ENCODE peak calls at places on chromosomes 2 and 18, in six cellular contexts. X is kidney epithelial cell, B is transverse colon, C is Peyer's patch, M is lower lobe of right lung, L is mucosa of descending colon. U is an unnamed sample.

GRCh38 chr2:191927319-191927867 is 80.5 kb upstream of the CAVIN2 start:
- DNase-seq in L (no peak), M (peak), X (peak), C (no peak), B (peak), U (peak)

GRCh38 chr2:38711558-38711957 is 39.6 kb downstream of the SRSF7 start:
- DNase-seq in L (no peak), X (no peak), M (no peak), B (no peak), C (no peak), U (no peak)

GRCh38 chr2:234500394-234501006 is 3.6 kb upstream of the ARL4C start:
- DNase-seq in C (peak), X (no peak), B (peak), M (peak), L (peak), U (peak)

GRCh38 chr2:150596071-150596470 is 108.6 kb upstream of the RND3 start:
- DNase-seq in C (no peak), B (no peak), X (no peak), L (no peak), M (no peak), U (peak)

GRCh38 chr2:236405357-236405756 is 141.2 kb upstream of the ASB18 start:
- DNase-seq in X (no peak), M (no peak), C (no peak), L (no peak), B (no peak), U (no peak)

GRCh38 chr2:134129900-134130537 is 123.9 kb upstream of the MGAT5 start:
- DNase-seq in M (no peak), L (no peak), B (no peak), C (no peak), X (no peak), U (no peak)

GRCh38 chr2:42252464-42252863 is 83.3 kb downstream of the EML4 start:
- DNase-seq in M (no peak), B (no peak), L (no peak), C (no peak), X (no peak), U (no peak)

GRCh38 chr2:120400546-120400945 is 54.6 kb downstream of the INHBB start:
- DNase-seq in L (no peak), M (no peak), B (no peak), C (no peak), X (no peak), U (no peak)

GRCh38 chr2:65442420-65443020 is 10.1 kb upstream of the SPRED2 start:
- DNase-seq in C (no peak), M (no peak), X (no peak), B (no peak), L (no peak), U (no peak)

GRCh38 chr2:202149155-202149762 is 76.2 kb downstream of the KIAA2012 start:
- DNase-seq in X (no peak), M (no peak), B (peak), L (no peak), C (no peak), U (no peak)

GRCh38 chr2:200483729-200484198 is 26.1 kb downstream of the KCTD18 start:
- DNase-seq in B (peak), L (peak), X (no peak), M (peak), C (no peak), U (peak)

GRCh38 chr18:75209952-75210261 is 690 bp upstream of the TSHZ1 start:
- DNase-seq in X (no peak), M (no peak), L (no peak), C (no peak), B (no peak), U (no peak)

GRCh38 chr18:13660510-13660909 is 65.8 kb downstream of the FAM210A start:
- DNase-seq in L (no peak), X (no peak), M (no peak), C (no peak), B (no peak), U (no peak)

GRCh38 chr18:64244571-64244970 is 95.7 kb upstream of the LINC00305 start:
- DNase-seq in M (no peak), C (no peak), B (no peak), X (no peak), L (no peak), U (no peak)

GRCh38 chr2:3168230-3168891 is 209.3 kb downstream of the EIPR1 start:
- DNase-seq in X (peak), B (peak), M (no peak), L (no peak), C (no peak), U (no peak)

GRCh38 chr2:191105082-191105481 is 45.7 kb downstream of the STAT4 start:
- DNase-seq in B (no peak), L (no peak), M (no peak), C (no peak), X (no peak), U (no peak)

GRCh38 chr2:234904785-234905184 is 47.0 kb upstream of the SH3BP4 start:
- DNase-seq in C (no peak), L (no peak), X (no peak), M (no peak), B (no peak), U (peak)

GRCh38 chr2:223972656-223973102 is 15.4 kb downstream of the MRPL44 start:
- DNase-seq in M (no peak), L (no peak), B (no peak), C (no peak), X (no peak), U (no peak)

GRCh38 chr2:227414846-227415245 is 27.1 kb upstream of the SCYGR1 start:
- DNase-seq in X (no peak), B (no peak), C (no peak), M (no peak), L (no peak), U (peak)

GRCh38 chr18:4358618-4359017 is 96.5 kb downstream of the DLGAP1 start:
- DNase-seq in M (no peak), L (no peak), C (no peak), B (no peak), X (no peak), U (no peak)

GRCh38 chr2:80490964-80491363 is 186.4 kb upstream of the LRRTM1 start:
- DNase-seq in M (no peak), X (no peak), C (no peak), B (no peak), L (no peak), U (no peak)

GRCh38 chr2:172507199-172507598 is 48.7 kb upstream of the PDK1 start:
- DNase-seq in L (no peak), B (no peak), X (no peak), C (no peak), M (no peak), U (no peak)
- H3K4me3 ChIP-seq in L (no peak), B (no peak), X (no peak), C (no peak), M (no peak), U (no peak)

GRCh38 chr2:47519604-47520301 is 116.8 kb downstream of the MSH2 start:
- DNase-seq in C (no peak), B (no peak), L (no peak), X (no peak), M (no peak), U (no peak)

GRCh38 chr2:47519147-47519537 is 116.2 kb downstream of the MSH2 start:
- DNase-seq in X (no peak), M (no peak), B (no peak), C (no peak), L (no peak), U (no peak)

GRCh38 chr2:47520825-47521665 is 118.1 kb downstream of the MSH2 start:
- DNase-seq in C (peak), B (peak), X (peak), L (peak), M (peak), U (no peak)

GRCh38 chr2:47521666-47522285 is 118.8 kb downstream of the MSH2 start:
- DNase-seq in M (no peak), L (peak), B (no peak), X (no peak), C (no peak), U (no peak)

GRCh38 chr2:47520302-47520630 is 117.3 kb downstream of the MSH2 start:
- DNase-seq in L (no peak), X (no peak), C (no peak), M (no peak), B (no peak), U (no peak)
- H3K4me3 ChIP-seq in L (no peak), X (no peak), C (no peak), M (peak), B (no peak), U (no peak)

DNA sequence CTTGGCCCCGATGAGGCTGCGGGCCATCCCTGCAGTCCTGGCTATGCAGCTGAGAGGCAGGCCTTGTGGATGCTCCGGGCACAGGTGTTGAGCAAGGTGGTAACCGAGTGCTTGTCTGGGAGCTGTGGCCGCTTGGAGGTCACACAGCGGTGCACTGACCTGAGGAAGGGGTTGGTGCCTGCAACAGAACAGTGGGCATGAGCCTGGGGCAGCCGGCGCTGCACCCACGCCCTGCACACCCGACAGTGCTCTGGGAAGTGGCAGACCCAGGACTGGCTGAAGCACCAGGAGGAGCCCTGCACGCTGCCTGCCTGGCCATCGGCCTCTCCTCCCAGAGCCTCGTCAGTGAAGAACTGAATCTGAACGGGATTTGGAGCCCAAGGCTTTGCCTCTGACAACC is 8.2 kb upstream of the POTEE start:
- DNase-seq in B (no peak), X (no peak), M (no peak), C (no peak), L (no peak), U (no peak)
- H3K4me3 ChIP-seq in B (no peak), X (no peak), M (no peak), C (no peak), L (no peak), U (no peak)

DNA sequence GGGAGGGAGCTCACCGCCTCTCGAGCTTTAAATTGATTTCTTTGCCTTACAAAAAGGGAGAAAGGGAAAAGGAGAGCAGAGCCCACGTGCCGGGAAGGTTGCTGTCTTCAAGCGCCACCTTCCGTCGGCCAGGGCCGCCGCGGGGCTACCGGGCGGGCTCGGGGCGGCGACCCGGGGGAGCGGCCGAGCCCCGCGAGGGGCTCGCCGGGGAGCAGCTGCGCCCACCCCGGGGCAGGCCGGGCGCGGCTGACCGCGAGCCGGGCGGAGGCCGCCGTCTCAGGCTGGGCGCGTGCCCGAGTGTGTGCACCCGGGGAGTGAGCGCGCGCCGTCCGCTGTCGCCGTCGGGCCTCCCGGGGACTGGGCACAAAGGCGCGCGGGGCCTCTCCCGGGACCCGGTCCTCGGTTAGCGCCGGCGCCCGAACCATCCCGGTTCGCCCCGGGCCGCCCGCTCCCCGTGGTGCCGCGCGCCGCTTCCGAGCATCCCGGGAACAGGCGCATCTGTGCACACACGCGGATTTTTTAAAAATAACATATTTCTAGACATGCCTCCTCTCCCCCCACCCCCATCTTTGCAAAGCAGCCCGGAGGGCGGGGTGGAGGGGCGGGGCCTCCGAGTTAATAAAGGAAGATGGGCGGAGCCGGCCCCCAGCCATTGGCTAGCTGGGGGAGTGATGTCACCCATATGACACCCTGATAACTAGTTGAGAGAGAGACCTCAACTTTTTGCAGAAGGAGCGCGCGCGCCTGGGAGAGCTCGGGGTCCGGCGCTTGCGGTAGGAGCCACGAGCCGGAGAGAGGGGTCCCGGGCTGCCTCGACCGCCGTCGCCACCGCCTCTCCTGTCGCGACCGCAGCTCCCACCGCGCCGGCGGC is at the start of gene SOX11:
- DNase-seq in L (no peak), C (no peak), M (no peak), B (peak), X (peak), U (no peak)
- H3K4me3 ChIP-seq in L (no peak), C (peak), M (peak), B (peak), X (peak), U (no peak)

GRCh38 chr2:156797832-156798231 is 361.7 kb downstream of the GPD2 start:
- DNase-seq in B (no peak), C (no peak), M (no peak), X (no peak), L (no peak), U (no peak)

GRCh38 chr2:156803243-156803642 is 367.1 kb downstream of the GPD2 start:
- DNase-seq in X (no peak), M (no peak), L (no peak), B (no peak), C (no peak), U (no peak)

GRCh38 chr2:156803967-156804366 is 367.8 kb downstream of the GPD2 start:
- DNase-seq in L (no peak), B (no peak), X (no peak), M (no peak), C (no peak), U (no peak)

GRCh38 chr2:156800781-156801366 is 364.7 kb downstream of the GPD2 start:
- DNase-seq in X (no peak), C (no peak), B (no peak), M (no peak), L (no peak), U (no peak)

GRCh38 chr2:156800065-156800556 is 363.9 kb downstream of the GPD2 start:
- DNase-seq in M (no peak), B (no peak), X (no peak), C (no peak), L (no peak), U (no peak)
- H3K4me3 ChIP-seq in M (no peak), B (no peak), X (no peak), C (no peak), L (no peak), U (no peak)

GRCh38 chr2:232419245-232420072 is 12.8 kb downstream of the ALPG start:
- DNase-seq in M (peak), X (no peak), B (no peak), L (no peak), C (no peak), U (no peak)
- H3K4me3 ChIP-seq in M (peak), X (no peak), B (no peak), L (no peak), C (peak), U (peak)

GRCh38 chr2:60885683-60886082 is 4.3 kb downstream of the REL start:
- DNase-seq in B (no peak), M (no peak), C (no peak), X (no peak), L (no peak), U (no peak)

GRCh38 chr2:60884795-60885194 is 3.4 kb downstream of the REL start:
- DNase-seq in C (no peak), L (no peak), B (no peak), X (no peak), M (no peak), U (no peak)

GRCh38 chr2:60880988-60881932 is at the start of gene REL:
- DNase-seq in L (peak), B (peak), X (peak), C (peak), M (peak), U (peak)

GRCh38 chr2:60882971-60883753 is 1.8 kb downstream of the REL start:
- DNase-seq in M (no peak), L (no peak), X (no peak), B (peak), C (peak), U (peak)

DNA sequence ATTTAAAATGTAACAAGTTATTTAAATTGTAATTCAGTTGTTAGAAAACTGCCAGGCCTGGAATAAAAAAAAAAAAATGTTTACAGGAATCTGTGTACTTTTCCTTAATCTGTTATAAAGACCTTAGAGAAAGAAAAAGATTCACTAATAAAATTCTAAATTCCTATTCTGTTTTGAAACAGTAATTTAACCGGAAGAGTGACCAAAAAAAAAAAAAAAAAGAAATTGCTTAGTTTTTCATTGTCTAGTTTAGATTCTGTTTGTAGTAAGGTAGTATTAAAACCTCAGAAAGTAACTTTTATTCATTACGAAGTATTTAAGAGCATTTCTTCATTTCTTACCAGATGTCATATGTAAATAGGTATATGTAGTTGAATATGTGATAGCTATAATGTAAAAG is 2.5 kb downstream of the REL start:
- DNase-seq in M (no peak), C (no peak), L (no peak), B (no peak), X (no peak), U (no peak)
- H3K4me3 ChIP-seq in M (peak), C (peak), L (no peak), B (peak), X (no peak), U (peak)